ENCODE peak calls at places on chromosomes 1 and 21, in four cellular contexts. J, P, Q and M are unnamed samples.

GRCh38 chr1:197910120-197911110 is 6.8 kb upstream of the LHX9 start:
- DNase-seq in J (no peak), P (no peak), Q (no peak), M (no peak)

GRCh38 chr1:39981957-39982356 is 27.0 kb downstream of the MFSD2A start:
- DNase-seq in J (no peak), P (peak), Q (peak), M (no peak)

GRCh38 chr1:186218661-186219352 is 156.2 kb downstream of the TPR start:
- DNase-seq in J (no peak), P (no peak), Q (no peak), M (no peak)

GRCh38 chr1:2608434-2609055 is 22.0 kb downstream of the PRXL2B start:
- DNase-seq in J (no peak), P (no peak), Q (no peak), M (no peak)

GRCh38 chr1:26700711-26701110 is 4.9 kb downstream of the ARID1A start:
- DNase-seq in J (no peak), P (peak), Q (no peak), M (no peak)

GRCh38 chr1:210770396-210770984 is 363.5 kb downstream of the KCNH1 start:
- DNase-seq in J (no peak), P (no peak), Q (no peak), M (no peak)

GRCh38 chr1:152112101-152112884 is 3.0 kb downstream of the TCHH start:
- DNase-seq in J (no peak), P (peak), Q (no peak), M (no peak)

GRCh38 chr1:66262233-66262632 is 271.7 kb upstream of the SGIP1 start:
- DNase-seq in J (no peak), P (no peak), Q (peak), M (no peak)

GRCh38 chr1:174224641-174225040 is 65.3 kb downstream of the RABGAP1L start:
- DNase-seq in J (no peak), P (no peak), Q (no peak), M (no peak)

GRCh38 chr1:94095744-94096469 is 25.0 kb downstream of the ABCA4 start:
- DNase-seq in J (peak), P (peak), Q (peak), M (no peak)

GRCh38 chr1:29124366-29125236 is 898 bp upstream of the TMEM200B start:
- DNase-seq in J (peak), P (peak), Q (peak), M (peak)

GRCh38 chr1:248813546-248813945 is 12.2 kb downstream of the SH3BP5L start:
- DNase-seq in J (no peak), P (no peak), Q (no peak), M (no peak)

GRCh38 chr1:172002725-172003345 is 161.5 kb downstream of the DNM3 start:
- DNase-seq in J (no peak), P (peak), Q (peak), M (no peak)

GRCh38 chr1:4380564-4381168 is 273.7 kb upstream of the AJAP1 start:
- DNase-seq in J (no peak), P (no peak), Q (peak), M (no peak)

GRCh38 chr1:234972411-234973191 is 156.0 kb downstream of the TOMM20 start:
- DNase-seq in J (no peak), P (no peak), Q (no peak), M (no peak)

GRCh38 chr1:54489627-54490240 is 58.3 kb upstream of the ACOT11 start:
- DNase-seq in J (no peak), P (no peak), Q (no peak), M (no peak)

GRCh38 chr1:20164694-20165202 is 21.1 kb upstream of the UBXN10 start:
- DNase-seq in J (peak), P (peak), Q (peak), M (no peak)

GRCh38 chr1:112298558-112298957 is 97.5 kb upstream of the CTTNBP2NL start:
- DNase-seq in J (no peak), P (peak), Q (peak), M (peak)

GRCh38 chr21:45278156-45278911 is 9.4 kb downstream of the POFUT2 start:
- DNase-seq in J (peak), P (no peak), Q (no peak), M (no peak)

GRCh38 chr1:2460996-2461751 is 14.9 kb upstream of the PLCH2 start:
- DNase-seq in J (no peak), P (no peak), Q (no peak), M (no peak)

GRCh38 chr1:153956997-153957715 is 1.3 kb downstream of the CRTC2 start:
- DNase-seq in J (no peak), P (no peak), Q (no peak), M (no peak)

GRCh38 chr21:41634211-41634694 is 126.3 kb upstream of the TMPRSS2 start:
- DNase-seq in J (no peak), P (no peak), Q (no peak), M (no peak)

GRCh38 chr1:222382171-222382570 is 165.7 kb downstream of the HHIPL2 start:
- DNase-seq in J (no peak), P (no peak), Q (no peak), M (no peak)

GRCh38 chr1:201559679-201560162 is 20.8 kb downstream of the NAV1 start:
- DNase-seq in J (peak), P (peak), Q (peak), M (peak)

GRCh38 chr1:89734437-89734836 is 86.4 kb upstream of the LRRC8D start:
- DNase-seq in J (no peak), P (no peak), Q (no peak), M (no peak)

GRCh38 chr1:40739455-40740008 is 44.1 kb upstream of the KCNQ4 start:
- DNase-seq in J (no peak), P (no peak), Q (no peak), M (no peak)

GRCh38 chr1:36327421-36328087 is 4.1 kb upstream of the EVA1B start:
- DNase-seq in J (no peak), P (no peak), Q (peak), M (no peak)

GRCh38 chr1:212902054-212902453 is 44.0 kb downstream of the FLVCR1 start:
- DNase-seq in J (no peak), P (no peak), Q (no peak), M (no peak)

GRCh38 chr1:234841710-234842231 is 231.8 kb upstream of the IRF2BP2 start:
- DNase-seq in J (peak), P (peak), Q (no peak), M (no peak)

GRCh38 chr1:201383647-201384405 is 6.3 kb upstream of the TNNT2 start:
- DNase-seq in J (no peak), P (peak), Q (peak), M (no peak)

GRCh38 chr1:210883821-210884220 is 250.1 kb downstream of the KCNH1 start:
- DNase-seq in J (no peak), P (no peak), Q (no peak), M (no peak)

GRCh38 chr1:53410100-53410541 is 49.1 kb upstream of the DMRTB1 start:
- DNase-seq in J (no peak), P (no peak), Q (peak), M (no peak)

GRCh38 chr1:177627148-177627910 is 342.5 kb downstream of the SEC16B start:
- DNase-seq in J (no peak), P (no peak), Q (no peak), M (no peak)

GRCh38 chr1:239814306-239814881 is 277.3 kb upstream of the FMN2 start:
- DNase-seq in J (no peak), P (peak), Q (peak), M (no peak)

GRCh38 chr1:215594640-215595039 is 27.5 kb downstream of the KCTD3 start:
- DNase-seq in J (no peak), P (peak), Q (no peak), M (no peak)

GRCh38 chr1:192682335-192682734 is 46.4 kb downstream of the RGS13 start:
- DNase-seq in J (no peak), P (no peak), Q (no peak), M (no peak)

GRCh38 chr21:45747802-45748445 is 104.4 kb downstream of the PCBP3 start:
- DNase-seq in J (no peak), P (peak), Q (no peak), M (no peak)

GRCh38 chr1:101181930-101182329 is 54.9 kb upstream of the S1PR1 start:
- DNase-seq in J (peak), P (peak), Q (peak), M (no peak)

GRCh38 chr1:222225171-222225570 is 322.7 kb downstream of the HHIPL2 start:
- DNase-seq in J (no peak), P (peak), Q (no peak), M (no peak)